ENCODE peak calls at places on chromosomes 11 and 22, in seven cellular contexts. N, I, J, V, D, R and L are unnamed samples.

GRCh38 chr11:33779849-33780528 is 5.7 kb upstream of the FBXO3 start:
- DNase-seq in N (no peak), I (no peak), J (no peak), V (no peak), D (peak; percentile 11), R (no peak), L (no peak)

GRCh38 chr11:6410695-6411430 is 8.0 kb downstream of the APBB1 start:
- DNase-seq in N (no peak), I (no peak), J (no peak), V (no peak), D (no peak), R (no peak), L (no peak)

GRCh38 chr11:19598456-19598855 is 114.2 kb upstream of the NAV2 start:
- DNase-seq in N (no peak), I (peak; percentile 51), J (no peak), V (no peak), D (no peak), R (no peak), L (no peak)

GRCh38 chr22:26893034-26893710 is 235.8 kb downstream of the MIAT start:
- DNase-seq in N (no peak), I (no peak), J (no peak), V (no peak), D (no peak), R (no peak), L (no peak)

GRCh38 chr11:79439893-79440450 is 858 bp downstream of the TENM4 start:
- DNase-seq in N (no peak), I (peak; percentile 76), J (no peak), V (no peak), D (no peak), R (no peak), L (peak; percentile 10)

GRCh38 chr11:66617148-66617814 is 851 bp downstream of the RBM14 start:
- DNase-seq in N (no peak), I (no peak), J (no peak), V (no peak), D (no peak), R (no peak), L (no peak)

GRCh38 chr11:125542709-125543108 is 26.6 kb upstream of the EI24 start:
- DNase-seq in N (no peak), I (no peak), J (no peak), V (no peak), D (no peak), R (no peak), L (no peak)

GRCh38 chr11:75280227-75280671 is 39.7 kb downstream of the TPBGL start:
- DNase-seq in N (peak; percentile 76), I (peak; percentile 95), J (peak; percentile 84), V (peak; percentile 16), D (peak; percentile 54), R (peak; percentile 80), L (peak; percentile 79)

GRCh38 chr11:11968511-11969280 is 39.7 kb downstream of the DKK3 start:
- DNase-seq in N (no peak), I (peak; percentile 89), J (no peak), V (no peak), D (no peak), R (no peak), L (no peak)

GRCh38 chr22:39299829-39300178 is 19.6 kb downstream of the RPL3 start:
- DNase-seq in N (no peak), I (no peak), J (no peak), V (peak; percentile 48), D (no peak), R (no peak), L (no peak)

GRCh38 chr11:102287963-102288744 is 29.1 kb upstream of the BIRC3 start:
- DNase-seq in N (no peak), I (peak; percentile 80), J (peak; percentile 49), V (peak; percentile 78), D (peak; percentile 68), R (peak; percentile 76), L (peak; percentile 50)

GRCh38 chr11:13152736-13153541 is 124.7 kb upstream of the BMAL1 start:
- DNase-seq in N (no peak), I (no peak), J (no peak), V (no peak), D (peak; percentile 25), R (peak; percentile 44), L (no peak)

GRCh38 chr11:117743121-117743815 is 53.7 kb downstream of the DSCAML1 start:
- DNase-seq in N (no peak), I (peak; percentile 62), J (no peak), V (no peak), D (no peak), R (no peak), L (no peak)

GRCh38 chr11:73221451-73221850 is 3.4 kb downstream of the P2RY2 start:
- DNase-seq in N (no peak), I (no peak), J (no peak), V (no peak), D (peak; percentile 47), R (no peak), L (no peak)

GRCh38 chr22:42399315-42400271 is 32.6 kb downstream of the NFAM1 start:
- DNase-seq in N (no peak), I (peak; percentile 81), J (no peak), V (no peak), D (no peak), R (peak; percentile 78), L (no peak)

GRCh38 chr22:46044718-46045458 is 67.9 kb upstream of the WNT7B start:
- DNase-seq in N (no peak), I (no peak), J (no peak), V (no peak), D (no peak), R (no peak), L (no peak)

GRCh38 chr22:32623943-32624342 is 149.3 kb downstream of the FBXO7 start:
- DNase-seq in N (no peak), I (no peak), J (no peak), V (no peak), D (peak; percentile 12), R (no peak), L (no peak)

GRCh38 chr11:65506770-65507485 is 8.1 kb downstream of the MALAT1 start:
- DNase-seq in N (no peak), I (no peak), J (no peak), V (no peak), D (no peak), R (peak; percentile 92), L (no peak)

GRCh38 chr11:39149214-39149613 is 2310.2 kb downstream of the LRRC4C start:
- DNase-seq in N (no peak), I (no peak), J (no peak), V (no peak), D (no peak), R (no peak), L (no peak)

DNA sequence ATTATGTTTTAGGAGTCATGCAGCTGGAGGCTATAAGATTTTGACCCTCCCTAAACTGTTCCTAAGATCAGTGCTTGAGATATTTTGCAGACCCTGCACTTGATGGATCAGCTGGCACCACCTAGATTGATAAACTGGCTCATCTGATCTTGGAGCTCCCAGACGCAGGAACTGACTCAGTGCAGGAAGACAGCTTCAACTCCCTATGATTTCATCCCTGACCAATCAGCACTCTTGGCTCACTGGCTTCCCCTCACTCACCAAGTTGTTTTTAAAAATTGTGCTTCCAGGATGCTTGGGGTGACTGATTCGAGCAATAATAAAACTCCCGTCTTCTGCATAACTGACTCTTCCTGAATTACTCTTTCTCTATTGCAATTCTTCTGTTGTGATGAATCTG is 637.5 kb upstream of the FAT3 start:
- DNase-seq in N (no peak), I (no peak), J (no peak), V (no peak), D (no peak), R (no peak), L (no peak)
- TF ChIP-seq TAF1 in N (no peak), I (no peak), J (no peak), V (no peak), D (no peak), R (no peak), L (no peak)

GRCh38 chr11:501001-501682 is 5.9 kb downstream of the RNH1 start:
- DNase-seq in N (no peak), I (no peak), J (peak; percentile 5), V (no peak), D (no peak), R (no peak), L (no peak)

GRCh38 chr11:498297-499181 is 8.5 kb downstream of the RNH1 start:
- DNase-seq in N (no peak), I (peak; percentile 28), J (peak; percentile 8), V (no peak), D (no peak), R (no peak), L (no peak)

GRCh38 chr11:497565-498296 is 9.3 kb downstream of the RNH1 start:
- DNase-seq in N (no peak), I (no peak), J (peak; percentile 9), V (no peak), D (no peak), R (no peak), L (no peak)

GRCh38 chr11:501683-502287 is 5.3 kb downstream of the RNH1 start:
- DNase-seq in N (no peak), I (no peak), J (peak; percentile 10), V (no peak), D (no peak), R (no peak), L (no peak)

DNA sequence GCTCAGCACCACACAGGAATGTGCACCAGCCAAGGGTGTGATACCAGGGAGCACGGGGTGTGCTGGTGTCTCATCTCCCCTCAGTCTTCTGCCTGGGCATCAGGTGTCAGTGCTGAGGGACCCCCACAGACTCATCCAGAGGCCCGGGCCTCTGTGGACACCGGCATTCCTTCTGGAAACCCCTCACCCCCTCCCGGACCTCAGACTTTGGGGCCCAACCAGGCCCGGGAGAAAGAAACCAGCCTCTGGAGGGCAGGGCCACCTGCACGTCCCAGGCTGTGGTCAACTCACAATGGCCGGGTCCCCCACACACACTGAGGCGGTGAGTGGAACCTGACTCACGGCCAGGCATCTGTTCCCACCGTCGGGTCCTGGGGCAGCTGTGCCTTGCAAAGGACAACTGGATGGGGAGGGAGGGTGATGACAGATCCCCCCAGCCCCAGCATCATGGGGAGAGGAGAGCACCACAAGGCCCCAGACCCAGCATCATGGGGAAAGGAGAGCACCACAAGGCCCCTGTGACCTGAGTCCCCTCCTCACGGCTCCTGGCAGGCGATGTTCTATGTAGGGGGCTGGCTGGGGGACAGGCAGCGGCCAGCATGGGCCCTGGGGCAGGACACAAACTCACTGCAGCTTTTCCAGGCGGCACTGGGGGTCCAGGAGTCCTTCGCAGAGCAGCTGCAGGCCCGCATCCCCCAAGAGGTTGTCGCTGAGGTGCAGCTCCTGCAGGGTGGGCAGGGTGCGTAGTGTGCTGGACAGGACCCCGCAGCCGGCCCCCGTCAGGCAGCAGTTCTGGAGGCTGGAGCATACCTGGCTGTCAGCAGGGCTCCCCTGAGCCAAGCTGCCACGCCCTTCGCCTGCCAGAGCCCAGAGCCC is 7.6 kb downstream of the RNH1 start:
- DNase-seq in N (no peak), I (no peak), J (no peak), V (no peak), D (no peak), R (no peak), L (no peak)
- TF ChIP-seq POLR2AphosphoS5 in N (no peak), I (no peak), J (no peak), V (no peak), D (no peak), R (no peak), L (no peak)

GRCh38 chr11:119380816-119381185 is 689 bp downstream of the USP2 start:
- DNase-seq in N (no peak), I (no peak), J (no peak), V (no peak), D (peak; percentile 47), R (peak; percentile 57), L (no peak)
- TF ChIP-seq TAF1 in N (no peak), I (no peak), J (no peak), V (no peak), D (no peak), R (no peak), L (no peak)

DNA sequence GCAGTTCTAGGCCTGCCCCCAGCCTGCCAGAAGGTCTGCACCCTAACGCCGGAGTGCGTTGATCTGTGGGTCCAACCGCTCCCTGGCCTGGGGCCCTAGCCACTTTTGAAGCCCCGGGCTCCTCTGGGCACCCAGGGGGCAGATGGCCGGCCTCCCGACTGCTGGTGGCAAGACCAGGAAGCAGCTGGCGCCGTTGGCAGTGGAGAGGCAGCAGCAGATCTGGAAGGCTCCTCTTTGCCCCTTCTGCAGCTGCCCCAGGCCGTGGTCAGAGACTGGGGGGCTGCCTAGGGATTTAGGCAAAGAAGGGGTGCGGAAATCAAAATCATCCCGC is 445 bp upstream of the VWCE start:
- DNase-seq in N (no peak), I (no peak), J (no peak), V (no peak), D (no peak), R (no peak), L (no peak)
- TF ChIP-seq POLR2AphosphoS5 in N (no peak), I (no peak), J (no peak), V (no peak), D (no peak), R (no peak), L (no peak)